ENCODE peak calls at places on chromosomes 16 and 17, in eight cellular contexts. R is tibial artery, C is iPS DF 6.9, B is GM23338, E is fibroblast of villous mesenchyme, S is right lobe of liver, M is cardiac muscle cell, Z is fibroblast of lung. F is an unnamed sample.

GRCh38 chr17:47785538-47786123 is 36.0 kb downstream of the OSBPL7 start:
- DNase-seq in R (no peak), C (no peak), B (peak), E (peak), S (no peak), M (peak), Z (peak), F (no peak)

GRCh38 chr17:49567871-49568694 is 7.6 kb upstream of the NXPH3 start:
- DNase-seq in R (peak), C (no peak), B (peak), E (peak), S (peak), M (peak), Z (peak), F (peak)

GRCh38 chr17:68834328-68834836 is 120.8 kb downstream of the ABCA8 start:
- DNase-seq in R (no peak), C (no peak), B (no peak), E (no peak), S (no peak), M (no peak), Z (no peak), F (no peak)

GRCh38 chr16:13961099-13961811 is 41.3 kb downstream of the ERCC4 start:
- DNase-seq in R (no peak), C (no peak), B (no peak), E (peak), S (no peak), M (peak), Z (peak), F (no peak)

GRCh38 chr16:82630688-82631087 is 3.9 kb downstream of the CDH13 start:
- DNase-seq in R (no peak), C (no peak), B (no peak), E (peak), S (no peak), M (peak), Z (peak), F (no peak)

GRCh38 chr17:78341559-78342437 is 18.1 kb downstream of the SOCS3 start:
- DNase-seq in R (peak), C (no peak), B (peak), E (peak), S (peak), M (peak), Z (peak), F (peak)

GRCh38 chr17:61284746-61285145 is 114.9 kb upstream of the TBX2 start:
- DNase-seq in R (no peak), C (no peak), B (no peak), E (no peak), S (no peak), M (no peak), Z (no peak), F (no peak)

GRCh38 chr17:3913531-3914318 is 2.5 kb downstream of the P2RX1 start:
- DNase-seq in R (peak), C (peak), B (peak), E (peak), S (peak), M (peak), Z (peak), F (peak)

GRCh38 chr16:17965131-17965530 is 371.4 kb downstream of the NPIPA8 start:
- DNase-seq in R (no peak), C (no peak), B (no peak), E (no peak), S (no peak), M (no peak), Z (no peak), F (no peak)

GRCh38 chr17:39107973-39108372 is 43.5 kb downstream of the PLXDC1 start:
- DNase-seq in R (no peak), C (no peak), B (peak), E (no peak), S (no peak), M (no peak), Z (no peak), F (no peak)

GRCh38 chr17:2406903-2407790 is 6.3 kb upstream of the MNT start:
- DNase-seq in R (peak), C (no peak), B (no peak), E (peak), S (peak), M (peak), Z (peak), F (peak)

GRCh38 chr17:55265434-55266021 is 768 bp downstream of the HLF start:
- DNase-seq in R (no peak), C (no peak), B (peak), E (no peak), S (peak), M (peak), Z (no peak), F (no peak)

GRCh38 chr17:63758428-63758827 is 15.0 kb downstream of the CCDC47 start:
- DNase-seq in R (no peak), C (no peak), B (no peak), E (no peak), S (no peak), M (no peak), Z (no peak), F (no peak)

GRCh38 chr16:924063-924462 is 46.7 kb downstream of the LMF1 start:
- DNase-seq in R (no peak), C (no peak), B (no peak), E (peak), S (no peak), M (no peak), Z (no peak), F (no peak)

GRCh38 chr17:78748048-78748729 is 33.9 kb downstream of the CYTH1 start:
- DNase-seq in R (peak), C (no peak), B (no peak), E (peak), S (peak), M (no peak), Z (no peak), F (peak)

GRCh38 chr17:72481572-72481971 is 360.8 kb downstream of the SOX9 start:
- DNase-seq in R (no peak), C (no peak), B (no peak), E (no peak), S (no peak), M (no peak), Z (no peak), F (no peak)
- H3K4me3 ChIP-seq in R (no peak), C (no peak), B (no peak), E (no peak), S (no peak), M (no peak), Z (no peak), F (no peak)

GRCh38 chr16:31700200-31700529 is 172.5 kb downstream of the AHSP start:
- DNase-seq in R (peak), C (peak), B (no peak), E (no peak), S (no peak), M (no peak), Z (no peak), F (no peak)
- H3K4me3 ChIP-seq in R (peak), C (no peak), B (peak), E (peak), S (peak), M (peak), Z (peak), F (peak)

GRCh38 chr17:33497623-33498022 is 204.5 kb upstream of the ASIC2 start:
- DNase-seq in R (no peak), C (no peak), B (no peak), E (no peak), S (no peak), M (no peak), Z (no peak), F (no peak)

GRCh38 chr17:33500141-33500540 is 207.0 kb upstream of the ASIC2 start:
- DNase-seq in R (no peak), C (no peak), B (no peak), E (no peak), S (no peak), M (peak), Z (no peak), F (no peak)

GRCh38 chr17:33501185-33501584 is 208.1 kb upstream of the ASIC2 start:
- DNase-seq in R (no peak), C (no peak), B (peak), E (no peak), S (no peak), M (no peak), Z (no peak), F (no peak)

GRCh38 chr17:33499025-33499424 is 205.9 kb upstream of the ASIC2 start:
- DNase-seq in R (no peak), C (no peak), B (no peak), E (no peak), S (no peak), M (no peak), Z (no peak), F (no peak)

DNA sequence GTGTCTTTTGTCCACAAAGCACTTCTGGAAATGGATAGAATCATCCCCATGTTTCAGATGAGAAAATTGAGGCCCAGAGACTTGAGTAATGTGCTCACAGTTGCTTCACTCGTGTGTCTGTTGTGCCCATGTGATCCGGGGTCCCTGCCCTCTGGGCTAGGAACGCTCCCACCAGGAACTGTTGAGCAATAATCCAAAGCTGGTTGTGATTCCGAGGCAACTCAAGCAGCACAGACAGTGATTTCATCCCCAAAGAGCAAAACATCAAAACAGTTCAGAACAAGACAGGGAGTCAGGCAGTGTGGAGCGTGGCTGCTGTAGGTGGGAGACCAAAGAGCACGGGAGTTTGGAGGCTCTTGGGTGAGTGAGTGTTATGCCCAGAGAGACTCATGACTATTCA is 205.0 kb upstream of the ASIC2 start:
- DNase-seq in R (no peak), C (no peak), B (no peak), E (peak), S (no peak), M (peak), Z (peak), F (no peak)
- H3K4me3 ChIP-seq in R (no peak), C (no peak), B (no peak), E (no peak), S (no peak), M (no peak), Z (no peak), F (no peak)

GRCh38 chr16:57036945-57037344 is 47.6 kb downstream of the NLRC5 start:
- DNase-seq in R (no peak), C (no peak), B (no peak), E (no peak), S (no peak), M (no peak), Z (no peak), F (no peak)
- H3K4me3 ChIP-seq in R (no peak), C (no peak), B (no peak), E (no peak), S (no peak), M (no peak), Z (no peak), F (no peak)

DNA sequence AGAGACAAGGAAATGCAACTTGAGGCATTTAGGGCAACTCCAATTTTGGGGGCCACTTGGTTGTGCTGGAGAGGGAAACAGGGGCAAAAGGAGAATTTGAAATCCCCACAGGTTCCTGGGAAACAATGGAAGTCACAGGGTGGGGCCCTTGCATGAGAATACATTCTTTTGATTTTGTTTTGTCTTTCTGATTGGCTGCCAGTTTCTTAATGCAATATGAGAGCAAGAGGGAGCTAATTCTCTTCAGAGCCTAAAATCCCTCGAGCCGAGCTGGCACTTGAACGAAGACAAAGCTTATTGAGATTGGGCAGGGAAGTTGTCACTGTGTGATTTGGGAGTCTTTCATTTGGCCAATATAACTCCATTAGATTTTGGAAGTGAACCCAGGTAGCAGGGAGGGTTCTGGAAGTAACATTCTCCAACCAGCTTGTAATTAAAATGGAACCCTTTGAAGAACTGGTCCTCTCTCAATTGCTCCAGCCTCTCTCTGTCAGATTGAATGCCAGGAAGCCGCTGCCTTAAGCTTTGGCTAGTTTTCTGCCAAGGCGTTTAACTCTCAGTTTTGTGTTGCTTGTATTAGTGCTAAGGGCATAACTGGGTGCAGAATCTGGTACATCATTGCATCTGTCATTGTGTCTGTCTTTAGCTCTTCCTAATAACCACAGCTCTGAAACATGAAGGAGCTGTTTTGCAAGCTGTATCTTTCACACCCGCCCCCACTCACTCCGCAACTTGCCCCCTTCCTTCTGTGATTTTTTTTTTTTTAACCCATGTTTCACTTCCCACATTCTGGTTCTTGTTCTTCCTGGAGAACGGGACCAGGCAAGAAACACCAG is 272.0 kb downstream of the MAF start:
- DNase-seq in R (peak), C (no peak), B (peak), E (no peak), S (no peak), M (no peak), Z (no peak), F (peak)
- H3K4me3 ChIP-seq in R (no peak), C (no peak), B (peak), E (no peak), S (no peak), M (no peak), Z (no peak), F (peak)

GRCh38 chr16:49838639-49839461 is 17.1 kb downstream of the ZNF423 start:
- DNase-seq in R (no peak), C (no peak), B (peak), E (no peak), S (no peak), M (no peak), Z (no peak), F (no peak)
- H3K4me3 ChIP-seq in R (peak), C (peak), B (peak), E (no peak), S (no peak), M (peak), Z (no peak), F (peak)